ENCODE peak calls at places on chromosomes 11 and 22, in six cellular contexts. Z is HCT116, A is foreskin fibroblast, M is glutamatergic neuron, O is coronary artery, W is right atrium auricular region. Q is an unnamed sample.

GRCh38 chr11:62138630-62139425 is 15.0 kb downstream of the INCENP start:
- DNase-seq in Z (no peak), A (no peak), M (no peak), O (no peak), W (no peak), Q (no peak)

GRCh38 chr11:84290647-84291046 is 1004.5 kb upstream of the CCDC90B start:
- DNase-seq in Z (no peak), A (no peak), M (no peak), O (no peak), W (no peak), Q (no peak)

GRCh38 chr11:104148074-104148473 is 15.9 kb downstream of the PDGFD start:
- DNase-seq in Z (no peak), A (peak; percentile 84), M (no peak), O (no peak), W (no peak), Q (no peak)

GRCh38 chr22:27804683-27805297 is 3.2 kb upstream of the MN1 start:
- DNase-seq in Z (no peak), A (peak; percentile 84), M (peak; percentile 81), O (no peak), W (peak; percentile 81), Q (peak; percentile 83)

GRCh38 chr11:3834349-3835099 is 6.2 kb downstream of the RHOG start:
- DNase-seq in Z (no peak), A (no peak), M (no peak), O (no peak), W (peak; percentile 68), Q (no peak)

GRCh38 chr11:77379917-77380316 is 78.4 kb upstream of the GDPD4 start:
- DNase-seq in Z (no peak), A (no peak), M (no peak), O (no peak), W (no peak), Q (no peak)

GRCh38 chr11:95503047-95503446 is 272.0 kb upstream of the SESN3 start:
- DNase-seq in Z (no peak), A (peak; percentile 82), M (no peak), O (no peak), W (no peak), Q (no peak)

GRCh38 chr11:126929186-126930085 is 71.1 kb downstream of the KIRREL3 start:
- DNase-seq in Z (no peak), A (peak; percentile 69), M (no peak), O (peak; percentile 59), W (no peak), Q (no peak)

GRCh38 chr22:36237462-36238347 is 1.6 kb downstream of the APOL2 start:
- DNase-seq in Z (no peak), A (peak; percentile 56), M (no peak), O (peak; percentile 73), W (no peak), Q (peak; percentile 52)

GRCh38 chr11:103936059-103936458 is 100.4 kb upstream of the DDI1 start:
- DNase-seq in Z (no peak), A (peak; percentile 27), M (no peak), O (no peak), W (no peak), Q (no peak)

GRCh38 chr11:65053826-65054503 is 4.4 kb downstream of the NAALADL1 start:
- DNase-seq in Z (no peak), A (no peak), M (no peak), O (no peak), W (no peak), Q (no peak)

GRCh38 chr11:126969865-126970479 is 30.6 kb downstream of the KIRREL3 start:
- DNase-seq in Z (no peak), A (peak; percentile 80), M (peak; percentile 34), O (no peak), W (no peak), Q (no peak)

GRCh38 chr11:2480874-2481220 is 36.0 kb downstream of the KCNQ1 start:
- DNase-seq in Z (no peak), A (no peak), M (no peak), O (no peak), W (no peak), Q (no peak)

GRCh38 chr11:8661036-8661435 is 21.4 kb downstream of the TRIM66 start:
- DNase-seq in Z (no peak), A (no peak), M (no peak), O (no peak), W (no peak), Q (no peak)

GRCh38 chr11:111870887-111871692 is at the start of gene ALG9:
- DNase-seq in Z (peak; percentile 73), A (peak; percentile 94), M (peak; percentile 91), O (peak; percentile 88), W (peak; percentile 76), Q (peak; percentile 89)

GRCh38 chr11:96119211-96119610 is 195.3 kb upstream of the MTMR2 start:
- DNase-seq in Z (no peak), A (no peak), M (no peak), O (no peak), W (no peak), Q (no peak)

GRCh38 chr11:125165111-125165663 is 636 bp downstream of the PKNOX2 start:
- DNase-seq in Z (no peak), A (peak; percentile 57), M (peak; percentile 69), O (no peak), W (no peak), Q (peak; percentile 59)

GRCh38 chr11:68012843-68013610 is 2.9 kb downstream of the ALDH3B1 start:
- DNase-seq in Z (peak; percentile 80), A (peak; percentile 95), M (no peak), O (peak; percentile 93), W (no peak), Q (no peak)

GRCh38 chr11:27039873-27040272 is 742 bp upstream of the BBOX1 start:
- DNase-seq in Z (no peak), A (peak; percentile 9), M (no peak), O (no peak), W (no peak), Q (no peak)

GRCh38 chr11:11416502-11416901 is 63.5 kb upstream of the CSNK2A3 start:
- DNase-seq in Z (no peak), A (no peak), M (no peak), O (no peak), W (no peak), Q (no peak)

GRCh38 chr11:110376711-110377324 is 52.9 kb upstream of the FDX1 start:
- DNase-seq in Z (peak; percentile 85), A (peak; percentile 88), M (peak; percentile 48), O (no peak), W (peak; percentile 76), Q (peak; percentile 32)

GRCh38 chr22:39535302-39535805 is 2.8 kb upstream of the RPS19BP1 start:
- DNase-seq in Z (no peak), A (no peak), M (no peak), O (no peak), W (no peak), Q (no peak)

GRCh38 chr22:22948651-22949611 is 61.3 kb downstream of the IGLL5 start:
- DNase-seq in Z (no peak), A (peak; percentile 29), M (no peak), O (peak; percentile 55), W (peak; percentile 42), Q (peak; percentile 5)

GRCh38 chr22:46064966-46065666 is 85.2 kb upstream of the PPARA start:
- DNase-seq in Z (no peak), A (no peak), M (no peak), O (peak; percentile 68), W (no peak), Q (no peak)

GRCh38 chr11:2799881-2800654 is 85.5 kb downstream of the CDKN1C start:
- DNase-seq in Z (no peak), A (no peak), M (peak; percentile 12), O (peak; percentile 70), W (no peak), Q (no peak)

GRCh38 chr11:95142431-95142830 is 52.8 kb downstream of the ENDOD1 start:
- DNase-seq in Z (no peak), A (no peak), M (no peak), O (no peak), W (no peak), Q (no peak)

GRCh38 chr22:32661737-32662586 is 139.5 kb upstream of the TIMP3 start:
- DNase-seq in Z (no peak), A (peak; percentile 80), M (no peak), O (no peak), W (no peak), Q (no peak)

GRCh38 chr11:131987703-131988102 is 617.3 kb downstream of the NTM start:
- DNase-seq in Z (no peak), A (no peak), M (no peak), O (no peak), W (no peak), Q (no peak)

DNA sequence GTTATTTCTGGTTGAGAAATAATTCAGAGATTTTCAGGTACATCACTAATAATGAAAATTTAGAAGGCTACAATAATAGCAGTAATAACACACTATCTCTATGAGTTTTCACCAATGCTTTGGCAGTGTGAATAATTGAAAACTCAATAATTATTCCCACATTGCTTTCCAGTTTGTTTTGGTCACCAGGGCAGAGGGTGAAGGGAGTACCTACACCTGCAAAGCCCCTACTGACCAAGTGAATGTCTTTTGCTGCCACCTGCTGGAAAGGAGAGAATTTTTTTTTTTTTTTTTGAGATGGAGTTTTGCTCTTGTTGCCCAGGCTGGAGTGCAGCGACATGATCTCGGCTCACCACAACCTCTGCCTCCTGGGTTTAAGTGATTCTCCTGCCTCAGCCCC is 3.2 kb downstream of the NELL1 start:
- DNase-seq in Z (peak; percentile 6), A (no peak), M (no peak), O (no peak), W (no peak), Q (no peak)
- TF ChIP-seq CTCF in Z (peak; percentile 33), A (peak; percentile 11), M (peak; percentile 52), O (no peak), W (peak; percentile 44), Q (peak; percentile 16)

GRCh38 chr11:86571273-86571948 is 101.0 kb downstream of the ME3 start:
- DNase-seq in Z (peak; percentile 80), A (peak; percentile 23), M (peak; percentile 55), O (no peak), W (no peak), Q (no peak)
- TF ChIP-seq CTCF in Z (peak; percentile 77), A (peak; percentile 27), M (peak; percentile 76), O (no peak), W (peak; percentile 26), Q (no peak)

DNA sequence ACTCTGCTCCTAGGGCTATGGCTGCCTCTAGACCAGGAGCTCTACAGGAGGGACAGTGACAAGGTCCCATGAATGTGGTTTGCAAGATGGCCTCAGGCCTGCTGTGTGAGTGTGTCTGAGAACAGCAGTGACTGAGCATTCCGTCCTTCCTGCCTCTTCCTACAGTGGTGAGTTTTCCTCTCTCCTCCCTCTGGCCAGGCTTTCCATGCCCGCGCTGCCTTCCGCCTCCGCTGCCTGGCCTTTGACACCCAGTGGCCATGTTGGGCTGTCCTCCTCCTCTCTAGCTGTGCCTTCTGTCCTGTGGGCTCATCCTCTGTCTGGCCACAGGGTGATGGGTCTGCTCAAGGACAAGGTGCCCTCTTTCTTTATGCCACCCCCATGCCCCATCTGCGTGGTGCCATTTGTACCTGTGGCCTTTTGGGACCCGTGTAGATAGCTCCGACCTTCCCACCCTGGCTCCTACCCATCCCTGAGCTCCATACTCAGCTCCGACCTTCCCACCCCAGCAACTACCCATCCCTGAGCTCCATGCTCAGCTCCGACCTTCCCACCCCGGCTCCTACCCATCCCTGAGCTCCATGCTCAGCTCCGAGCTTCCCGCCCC is 970.4 kb downstream of the BRD1 start:
- DNase-seq in Z (no peak), A (no peak), M (no peak), O (peak; percentile 31), W (no peak), Q (no peak)
- TF ChIP-seq CTCF in Z (no peak), A (no peak), M (no peak), O (no peak), W (no peak), Q (no peak)

DNA sequence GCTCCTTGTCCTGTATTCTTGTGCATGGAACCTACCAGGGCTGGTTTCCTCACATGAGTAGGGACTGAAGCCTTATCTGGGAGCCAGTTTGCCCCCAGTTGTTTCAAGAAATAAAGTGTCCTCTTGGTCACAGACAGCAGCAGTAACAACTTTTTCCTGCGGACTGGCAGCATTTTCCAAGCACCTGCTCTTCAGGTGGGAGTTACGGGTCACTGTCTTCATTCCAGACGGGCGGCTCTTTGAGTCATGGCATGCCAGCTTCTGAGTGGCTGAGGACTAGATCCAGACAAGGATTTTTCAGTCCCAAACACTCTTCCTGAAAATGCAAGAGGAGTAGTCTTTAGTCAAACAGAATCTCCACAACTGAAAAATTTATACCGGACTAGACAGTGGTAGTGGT is 2.7 kb upstream of the CD44 start:
- DNase-seq in Z (no peak), A (no peak), M (no peak), O (no peak), W (no peak), Q (no peak)
- TF ChIP-seq CTCF in Z (no peak), A (no peak), M (no peak), O (no peak), W (no peak), Q (no peak)